ENCODE peak calls at places on chromosomes 2 and 18, in six cellular contexts. One of them, this sample, is unnamed.

GRCh38 chr2:241048149-241048948 is 49.9 kb downstream of the SNED1 start:
- DNase-seq in T follicular helper cell: no peak
- DNase-seq in T-helper 2 cell: no peak
- DNase-seq in activated CD8-positive, alpha-beta memory T cell treated with anti-CD3 and anti-CD28 coated beads, Interleukin-2, amount 10 ng/mL, durations not matched to agents 7 days and 5 days: no peak
- DNase-seq in CD4-positive, alpha-beta T cell: no peak
- DNase-seq in GF-D8: no peak
- DNase-seq in this sample: no peak

GRCh38 chr18:63159590-63159989 is 160.0 kb downstream of the BCL2 start:
- DNase-seq in T follicular helper cell: no peak
- DNase-seq in T-helper 2 cell: peak
- DNase-seq in activated CD8-positive, alpha-beta memory T cell treated with anti-CD3 and anti-CD28 coated beads, Interleukin-2, amount 10 ng/mL, durations not matched to agents 7 days and 5 days: no peak
- DNase-seq in CD4-positive, alpha-beta T cell: no peak
- DNase-seq in GF-D8: no peak
- DNase-seq in this sample: no peak

GRCh38 chr2:44944102-44944951 is 2.8 kb downstream of the SIX3 start:
- DNase-seq in T follicular helper cell: no peak
- DNase-seq in T-helper 2 cell: no peak
- DNase-seq in activated CD8-positive, alpha-beta memory T cell treated with anti-CD3 and anti-CD28 coated beads, Interleukin-2, amount 10 ng/mL, durations not matched to agents 7 days and 5 days: no peak
- DNase-seq in CD4-positive, alpha-beta T cell: no peak
- DNase-seq in GF-D8: no peak
- DNase-seq in this sample: no peak

GRCh38 chr18:24248359-24248758 is 109.5 kb downstream of the CABYR start:
- DNase-seq in T follicular helper cell: no peak
- DNase-seq in T-helper 2 cell: no peak
- DNase-seq in activated CD8-positive, alpha-beta memory T cell treated with anti-CD3 and anti-CD28 coated beads, Interleukin-2, amount 10 ng/mL, durations not matched to agents 7 days and 5 days: no peak
- DNase-seq in CD4-positive, alpha-beta T cell: no peak
- DNase-seq in GF-D8: no peak
- DNase-seq in this sample: no peak

GRCh38 chr18:74499633-74500032 is 3.5 kb downstream of the CNDP2 start:
- DNase-seq in T follicular helper cell: peak
- DNase-seq in T-helper 2 cell: peak
- DNase-seq in activated CD8-positive, alpha-beta memory T cell treated with anti-CD3 and anti-CD28 coated beads, Interleukin-2, amount 10 ng/mL, durations not matched to agents 7 days and 5 days: peak
- DNase-seq in CD4-positive, alpha-beta T cell: no peak
- DNase-seq in GF-D8: peak
- DNase-seq in this sample: peak

GRCh38 chr18:47283476-47283875 is 32.0 kb upstream of the SKOR2 start:
- DNase-seq in T follicular helper cell: no peak
- DNase-seq in T-helper 2 cell: no peak
- DNase-seq in activated CD8-positive, alpha-beta memory T cell treated with anti-CD3 and anti-CD28 coated beads, Interleukin-2, amount 10 ng/mL, durations not matched to agents 7 days and 5 days: no peak
- DNase-seq in CD4-positive, alpha-beta T cell: no peak
- DNase-seq in GF-D8: no peak
- DNase-seq in this sample: no peak

GRCh38 chr2:119366161-119366648 is 429 bp downstream of the C2orf76 start:
- DNase-seq in T follicular helper cell: no peak
- DNase-seq in T-helper 2 cell: peak
- DNase-seq in activated CD8-positive, alpha-beta memory T cell treated with anti-CD3 and anti-CD28 coated beads, Interleukin-2, amount 10 ng/mL, durations not matched to agents 7 days and 5 days: peak
- DNase-seq in CD4-positive, alpha-beta T cell: peak
- DNase-seq in GF-D8: peak
- DNase-seq in this sample: no peak

GRCh38 chr2:216486708-216487107 is 11.9 kb upstream of the RPL37A start:
- DNase-seq in T follicular helper cell: no peak
- DNase-seq in T-helper 2 cell: no peak
- DNase-seq in activated CD8-positive, alpha-beta memory T cell treated with anti-CD3 and anti-CD28 coated beads, Interleukin-2, amount 10 ng/mL, durations not matched to agents 7 days and 5 days: no peak
- DNase-seq in CD4-positive, alpha-beta T cell: no peak
- DNase-seq in GF-D8: peak
- DNase-seq in this sample: no peak

GRCh38 chr2:64869126-64869525 is 120.1 kb upstream of the SLC1A4 start:
- DNase-seq in T follicular helper cell: no peak
- DNase-seq in T-helper 2 cell: no peak
- DNase-seq in activated CD8-positive, alpha-beta memory T cell treated with anti-CD3 and anti-CD28 coated beads, Interleukin-2, amount 10 ng/mL, durations not matched to agents 7 days and 5 days: no peak
- DNase-seq in CD4-positive, alpha-beta T cell: no peak
- DNase-seq in GF-D8: no peak
- DNase-seq in this sample: no peak

GRCh38 chr2:128644156-128644555 is 325.5 kb upstream of the HS6ST1 start:
- DNase-seq in T follicular helper cell: no peak
- DNase-seq in T-helper 2 cell: no peak
- DNase-seq in activated CD8-positive, alpha-beta memory T cell treated with anti-CD3 and anti-CD28 coated beads, Interleukin-2, amount 10 ng/mL, durations not matched to agents 7 days and 5 days: peak
- DNase-seq in CD4-positive, alpha-beta T cell: no peak
- DNase-seq in GF-D8: no peak
- DNase-seq in this sample: peak

GRCh38 chr2:18171191-18172139 is 293.0 kb downstream of the KCNS3 start:
- DNase-seq in T follicular helper cell: no peak
- DNase-seq in T-helper 2 cell: no peak
- DNase-seq in activated CD8-positive, alpha-beta memory T cell treated with anti-CD3 and anti-CD28 coated beads, Interleukin-2, amount 10 ng/mL, durations not matched to agents 7 days and 5 days: no peak
- DNase-seq in CD4-positive, alpha-beta T cell: no peak
- DNase-seq in GF-D8: no peak
- DNase-seq in this sample: no peak

GRCh38 chr18:78403371-78403770 is 576.2 kb upstream of the SALL3 start:
- DNase-seq in T follicular helper cell: no peak
- DNase-seq in T-helper 2 cell: no peak
- DNase-seq in activated CD8-positive, alpha-beta memory T cell treated with anti-CD3 and anti-CD28 coated beads, Interleukin-2, amount 10 ng/mL, durations not matched to agents 7 days and 5 days: no peak
- DNase-seq in CD4-positive, alpha-beta T cell: no peak
- DNase-seq in GF-D8: no peak
- DNase-seq in this sample: no peak